ENCODE peak calls at places on chromosomes 5 and 9, in ten cellular contexts. W is left ventricle myocardium superior, Z is RCC 7860, F is fibroblast of lung, C is Right ventricle myocardium inferior, B is head of caudate nucleus, X is GM12891, O is HT-29, R is right lobe of liver, Q is cardiac fibroblast. H is an unnamed sample.

GRCh38 chr5:143496928-143497327 is 93.4 kb upstream of the NR3C1 start:
- DNase-seq in W (no peak), Z (no peak), F (peak), C (no peak), B (no peak), X (no peak), O (no peak), R (no peak), Q (peak), H (no peak)

GRCh38 chr5:173435543-173435942 is 107.3 kb upstream of the STC2 start:
- DNase-seq in W (peak), Z (no peak), F (no peak), C (no peak), B (no peak), X (no peak), O (no peak), R (no peak), Q (peak), H (no peak)

GRCh38 chr9:110975969-110976368 is 62.3 kb downstream of the LPAR1 start:
- DNase-seq in W (no peak), Z (no peak), F (no peak), C (no peak), B (no peak), X (no peak), O (no peak), R (no peak), Q (peak), H (no peak)

GRCh38 chr9:134936021-134936761 is 18.5 kb upstream of the FCN1 start:
- DNase-seq in W (no peak), Z (no peak), F (no peak), C (peak), B (peak), X (peak), O (no peak), R (no peak), Q (no peak), H (no peak)

GRCh38 chr9:78325343-78325742 is 28.4 kb downstream of the PSAT1 start:
- DNase-seq in W (no peak), Z (no peak), F (peak), C (no peak), B (peak), X (no peak), O (no peak), R (peak), Q (peak), H (peak)

GRCh38 chr9:76333964-76334363 is 60.3 kb downstream of the RFK start:
- DNase-seq in W (no peak), Z (no peak), F (no peak), C (no peak), B (no peak), X (no peak), O (no peak), R (no peak), Q (no peak), H (no peak)

GRCh38 chr9:133944746-133945135 is 47.4 kb downstream of the VAV2 start:
- DNase-seq in W (peak), Z (peak), F (peak), C (peak), B (no peak), X (no peak), O (no peak), R (peak), Q (peak), H (no peak)

GRCh38 chr5:142356716-142357468 is 32.1 kb upstream of the SPRY4 start:
- DNase-seq in W (peak), Z (peak), F (peak), C (peak), B (peak), X (peak), O (peak), R (peak), Q (peak), H (peak)

GRCh38 chr5:74206571-74207550 is 433.7 kb downstream of the ENC1 start:
- DNase-seq in W (peak), Z (peak), F (peak), C (peak), B (peak), X (no peak), O (peak), R (no peak), Q (peak), H (peak)

GRCh38 chr9:93574900-93575705 is 1.3 kb upstream of the PHF2 start:
- DNase-seq in W (peak), Z (no peak), F (no peak), C (no peak), B (no peak), X (no peak), O (no peak), R (no peak), Q (no peak), H (no peak)

GRCh38 chr5:31479706-31480105 is 52.2 kb downstream of the DROSHA start:
- DNase-seq in W (no peak), Z (no peak), F (no peak), C (no peak), B (no peak), X (no peak), O (no peak), R (no peak), Q (no peak), H (no peak)

GRCh38 chr5:39980056-39980455 is 555.3 kb upstream of the DAB2 start:
- DNase-seq in W (no peak), Z (no peak), F (no peak), C (no peak), B (no peak), X (no peak), O (no peak), R (no peak), Q (peak), H (no peak)

GRCh38 chr5:113293068-113293571 is 141.7 kb downstream of the TSSK1B start:
- DNase-seq in W (no peak), Z (no peak), F (peak), C (no peak), B (no peak), X (no peak), O (no peak), R (peak), Q (peak), H (no peak)

GRCh38 chr5:72474117-72474915 is 32.9 kb downstream of the ZNF366 start:
- DNase-seq in W (no peak), Z (no peak), F (peak), C (no peak), B (no peak), X (no peak), O (no peak), R (no peak), Q (no peak), H (no peak)

GRCh38 chr5:68288756-68289134 is 73.2 kb downstream of the PIK3R1 start:
- DNase-seq in W (peak), Z (no peak), F (no peak), C (peak), B (no peak), X (no peak), O (no peak), R (peak), Q (no peak), H (no peak)

GRCh38 chr9:136143215-136144001 is 24.7 kb upstream of the TMEM250 start:
- DNase-seq in W (no peak), Z (no peak), F (no peak), C (peak), B (no peak), X (no peak), O (peak), R (no peak), Q (peak), H (no peak)

GRCh38 chr5:167985373-167985772 is 306.1 kb upstream of the WWC1 start:
- DNase-seq in W (no peak), Z (no peak), F (peak), C (no peak), B (no peak), X (no peak), O (no peak), R (no peak), Q (no peak), H (no peak)

H was measured in AG08395.